ENCODE peak calls at places on chromosome X, in nine cellular contexts. F, J, U, S, M, R, Y, E and A are unnamed samples.

GRCh38 chrX:21181232-21181853 is 192.9 kb upstream of the CNKSR2 start:
- DNase-seq in F (no peak), J (no peak), U (no peak), S (no peak), M (no peak), R (no peak), Y (no peak), E (no peak), A (no peak)

GRCh38 chrX:80812176-80812575 is 2.5 kb upstream of the BRWD3 start:
- DNase-seq in F (no peak), J (no peak), U (peak; percentile 53), S (peak; percentile 66), M (peak; percentile 11), R (peak; percentile 64), Y (peak; percentile 19), E (peak; percentile 8), A (no peak)

GRCh38 chrX:38882894-38883620 is 81.8 kb downstream of the MID1IP1 start:
- DNase-seq in F (peak; percentile 36), J (no peak), U (no peak), S (no peak), M (peak; percentile 93), R (peak; percentile 62), Y (peak; percentile 90), E (no peak), A (peak; percentile 71)

GRCh38 chrX:151754042-151754419 is 19.5 kb downstream of the CNGA2 start:
- DNase-seq in F (no peak), J (peak; percentile 47), U (no peak), S (no peak), M (peak; percentile 79), R (peak; percentile 22), Y (peak; percentile 8), E (no peak), A (peak; percentile 55)

GRCh38 chrX:72351606-72352338 is 46.1 kb upstream of the CITED1 start:
- DNase-seq in F (no peak), J (no peak), U (no peak), S (no peak), M (no peak), R (no peak), Y (no peak), E (no peak), A (peak; percentile 16)

GRCh38 chrX:107483976-107484726 is 34.7 kb downstream of the FRMPD3 start:
- DNase-seq in F (no peak), J (no peak), U (no peak), S (no peak), M (no peak), R (peak; percentile 2), Y (no peak), E (peak; percentile 39), A (no peak)

GRCh38 chrX:153603131-153603656 is 4.3 kb upstream of the CCNQ start:
- DNase-seq in F (no peak), J (no peak), U (no peak), S (no peak), M (no peak), R (no peak), Y (no peak), E (no peak), A (no peak)

GRCh38 chrX:4844376-4844775 is 1130.9 kb upstream of the PRKX start:
- DNase-seq in F (peak; percentile 27), J (no peak), U (no peak), S (no peak), M (no peak), R (no peak), Y (no peak), E (no peak), A (no peak)

GRCh38 chrX:21479695-21480280 is 105.6 kb downstream of the CNKSR2 start:
- DNase-seq in F (no peak), J (no peak), U (peak; percentile 49), S (peak; percentile 40), M (peak; percentile 30), R (peak; percentile 74), Y (peak; percentile 54), E (peak; percentile 33), A (peak; percentile 18)

GRCh38 chrX:40734956-40735317 is 405 bp downstream of the MED14 start:
- DNase-seq in F (no peak), J (no peak), U (peak; percentile 18), S (peak; percentile 36), M (no peak), R (peak; percentile 16), Y (no peak), E (no peak), A (no peak)

GRCh38 chrX:101483705-101484104 is 1.6 kb upstream of the ARMCX4 start:
- DNase-seq in F (no peak), J (no peak), U (no peak), S (no peak), M (no peak), R (peak; percentile 0), Y (no peak), E (no peak), A (no peak)

GRCh38 chrX:111854778-111855490 is 21.0 kb upstream of the TRPC5OS start:
- DNase-seq in F (no peak), J (no peak), U (no peak), S (no peak), M (peak; percentile 17), R (no peak), Y (peak; percentile 11), E (peak; percentile 4), A (no peak)

GRCh38 chrX:96569034-96569433 is 115.6 kb upstream of the DIAPH2 start:
- DNase-seq in F (no peak), J (no peak), U (no peak), S (no peak), M (no peak), R (no peak), Y (no peak), E (no peak), A (no peak)

GRCh38 chrX:47358387-47359065 is 11.9 kb upstream of the ZNF157 start:
- DNase-seq in F (no peak), J (no peak), U (no peak), S (peak; percentile 8), M (no peak), R (peak; percentile 6), Y (no peak), E (no peak), A (no peak)

GRCh38 chrX:83260288-83260687 is 247.8 kb upstream of the POU3F4 start:
- DNase-seq in F (no peak), J (no peak), U (no peak), S (no peak), M (no peak), R (no peak), Y (no peak), E (no peak), A (no peak)

GRCh38 chrX:114615765-114616164 is 31.9 kb downstream of the HTR2C start:
- DNase-seq in F (no peak), J (no peak), U (no peak), S (no peak), M (no peak), R (no peak), Y (no peak), E (no peak), A (no peak)

GRCh38 chrX:114619874-114620273 is 36.0 kb downstream of the HTR2C start:
- DNase-seq in F (no peak), J (no peak), U (no peak), S (peak; percentile 1), M (no peak), R (peak; percentile 1), Y (no peak), E (peak; percentile 21), A (no peak)
- TF ChIP-seq CTCF in F (peak; percentile 50), J (peak; percentile 52), U (peak; percentile 37), S (peak; percentile 26), M (peak; percentile 58), R (peak; percentile 44), Y (peak; percentile 25), E (peak; percentile 64), A (peak; percentile 48)

GRCh38 chrX:71199252-71199651 is 23.8 kb upstream of the GJB1 start:
- DNase-seq in F (no peak), J (no peak), U (no peak), S (no peak), M (no peak), R (no peak), Y (no peak), E (no peak), A (no peak)

GRCh38 chrX:71195959-71196727 is 26.9 kb upstream of the GJB1 start:
- DNase-seq in F (no peak), J (no peak), U (no peak), S (peak; percentile 33), M (no peak), R (no peak), Y (no peak), E (no peak), A (no peak)

GRCh38 chrX:71198066-71198465 is 25.0 kb upstream of the GJB1 start:
- DNase-seq in F (no peak), J (no peak), U (no peak), S (peak; percentile 73), M (no peak), R (no peak), Y (no peak), E (no peak), A (no peak)
- H3K4me3 ChIP-seq in F (peak overlapping the region; percentile 29), J (no peak overlapping the region), U (peak overlapping the region; percentile 47), S (peak overlapping the region; percentile 79), M (no peak overlapping the region), R (no peak overlapping the region), Y (no peak overlapping the region), E (no peak overlapping the region), A (no peak overlapping the region)

DNA sequence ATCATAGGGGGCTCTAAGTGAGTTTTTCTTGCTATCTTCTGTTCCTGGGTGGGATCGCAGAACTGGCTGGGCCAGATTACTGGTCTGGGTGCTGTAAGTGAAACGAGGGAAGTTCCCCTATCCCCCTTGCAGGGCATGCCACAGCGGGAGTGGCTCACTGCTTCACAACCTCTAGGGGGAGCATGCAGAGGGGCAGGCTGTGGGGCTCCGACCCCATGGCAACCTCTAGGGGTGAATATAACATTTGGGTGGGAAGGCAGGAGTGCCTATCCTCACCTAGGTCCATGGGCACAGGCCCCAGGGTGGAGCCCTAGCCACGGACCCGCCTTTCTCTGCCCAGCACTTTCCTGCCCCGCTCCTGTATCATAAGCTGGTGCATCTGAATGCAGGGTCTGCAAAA is 1.7 kb upstream of the RRAGB start:
- DNase-seq in F (no peak), J (no peak), U (no peak), S (peak; percentile 40), M (no peak), R (no peak), Y (no peak), E (no peak), A (no peak)
- TF ChIP-seq CTCF in F (no peak), J (no peak), U (no peak), S (peak; percentile 36), M (peak; percentile 2), R (no peak), Y (no peak), E (no peak), A (no peak)

GRCh38 chrX:133362538-133362937 is 52.8 kb downstream of the GPC4 start:
- DNase-seq in F (no peak), J (no peak), U (no peak), S (no peak), M (no peak), R (no peak), Y (no peak), E (no peak), A (no peak)

GRCh38 chrX:133364201-133364600 is 51.1 kb downstream of the GPC4 start:
- DNase-seq in F (no peak), J (no peak), U (no peak), S (no peak), M (no peak), R (peak; percentile 22), Y (peak; percentile 1), E (no peak), A (no peak)

DNA sequence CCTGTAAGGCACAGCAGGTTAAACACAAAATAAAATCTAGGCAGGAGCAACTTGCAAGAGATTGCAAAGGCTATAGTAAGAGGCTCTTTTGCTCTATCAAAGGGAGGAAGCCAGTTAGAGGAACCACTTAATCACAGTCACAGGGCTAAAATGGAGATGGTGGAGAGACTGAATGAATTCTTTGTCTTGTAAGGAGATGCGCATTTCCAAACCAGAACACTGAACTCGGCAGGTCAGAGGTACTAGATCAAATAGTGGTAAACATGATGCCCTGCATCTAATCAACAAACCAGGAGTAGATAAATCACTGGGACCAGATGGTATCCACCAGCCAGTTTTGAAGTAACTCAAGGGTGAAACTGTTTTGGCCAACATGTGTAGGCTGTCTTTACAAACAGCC is 55.8 kb downstream of the GPC4 start:
- DNase-seq in F (no peak), J (no peak), U (no peak), S (no peak), M (no peak), R (no peak), Y (no peak), E (no peak), A (no peak)
- H3K4me3 ChIP-seq in F (no peak overlapping the region), J (no peak overlapping the region), U (no peak overlapping the region), S (no peak overlapping the region), M (no peak overlapping the region), R (no peak overlapping the region), Y (no peak overlapping the region), E (no peak overlapping the region), A (no peak overlapping the region)